ENCODE peak calls at places on chromosome 20, in ten cellular contexts. W, E, Y, K, J, D, H, V, A and T are unnamed samples.

GRCh38 chr20:4244700-4245485 is 229.5 kb upstream of the RNF24 start:
- DNase-seq in W (peak; percentile 60), E (no peak), Y (peak; percentile 73), K (no peak), J (peak; percentile 87), D (no peak), H (no peak), V (no peak), A (peak; percentile 52), T (peak; percentile 97)

GRCh38 chr20:25039697-25040437 is 18.1 kb downstream of the ACSS1 start:
- DNase-seq in W (peak; percentile 96), E (no peak), Y (peak; percentile 95), K (peak; percentile 99), J (peak; percentile 61), D (no peak), H (peak; percentile 82), V (peak; percentile 94), A (peak; percentile 92), T (peak; percentile 97)

GRCh38 chr20:53757472-53757913 is 163.9 kb upstream of the ZNF217 start:
- DNase-seq in W (no peak), E (no peak), Y (no peak), K (no peak), J (no peak), D (no peak), H (no peak), V (no peak), A (no peak), T (no peak)

GRCh38 chr20:4894981-4895381 is 106.3 kb downstream of the SLC23A2 start:
- DNase-seq in W (no peak), E (no peak), Y (peak; percentile 9), K (no peak), J (no peak), D (no peak), H (no peak), V (no peak), A (no peak), T (no peak)

GRCh38 chr20:57469418-57470211 is 55.3 kb downstream of the CTCFL start:
- DNase-seq in W (no peak), E (peak; percentile 65), Y (no peak), K (peak; percentile 86), J (no peak), D (no peak), H (no peak), V (peak; percentile 86), A (no peak), T (no peak)

GRCh38 chr20:10125757-10126156 is 91.0 kb downstream of the ANKEF1 start:
- DNase-seq in W (peak; percentile 13), E (no peak), Y (no peak), K (no peak), J (no peak), D (no peak), H (no peak), V (no peak), A (no peak), T (no peak)

GRCh38 chr20:4190792-4191519 is 175.6 kb upstream of the RNF24 start:
- DNase-seq in W (no peak), E (no peak), Y (no peak), K (peak; percentile 38), J (no peak), D (no peak), H (no peak), V (no peak), A (no peak), T (no peak)

GRCh38 chr20:45087814-45088213 is 13.1 kb downstream of the KCNS1 start:
- DNase-seq in W (peak; percentile 57), E (no peak), Y (no peak), K (no peak), J (no peak), D (no peak), H (no peak), V (no peak), A (no peak), T (no peak)

GRCh38 chr20:59403261-59403961 is 103.0 kb downstream of the EDN3 start:
- DNase-seq in W (peak; percentile 11), E (peak; percentile 95), Y (peak; percentile 52), K (no peak), J (peak; percentile 79), D (no peak), H (peak; percentile 66), V (no peak), A (no peak), T (peak; percentile 49)

GRCh38 chr20:32535316-32535952 is 49.7 kb downstream of the NOL4L start:
- DNase-seq in W (no peak), E (no peak), Y (no peak), K (no peak), J (no peak), D (no peak), H (no peak), V (no peak), A (no peak), T (no peak)

GRCh38 chr20:59385038-59385437 is 84.6 kb downstream of the EDN3 start:
- DNase-seq in W (no peak), E (no peak), Y (no peak), K (no peak), J (no peak), D (no peak), H (no peak), V (no peak), A (no peak), T (no peak)

GRCh38 chr20:22389836-22390542 is 194.4 kb downstream of the FOXA2 start:
- DNase-seq in W (peak; percentile 14), E (no peak), Y (peak; percentile 85), K (no peak), J (peak; percentile 65), D (peak; percentile 94), H (no peak), V (no peak), A (no peak), T (no peak)

GRCh38 chr20:57391439-57392129 is 388 bp downstream of the RBM38 start:
- DNase-seq in W (peak; percentile 15), E (peak; percentile 71), Y (no peak), K (peak; percentile 71), J (peak; percentile 66), D (no peak), H (peak; percentile 65), V (peak; percentile 42), A (no peak), T (peak; percentile 45)

GRCh38 chr20:19993937-19994667 is 23.1 kb upstream of the NAA20 start:
- DNase-seq in W (peak; percentile 50), E (no peak), Y (no peak), K (peak; percentile 82), J (no peak), D (no peak), H (no peak), V (peak; percentile 74), A (no peak), T (no peak)

GRCh38 chr20:23248524-23248923 is 102.1 kb upstream of the NXT1 start:
- DNase-seq in W (no peak), E (no peak), Y (no peak), K (no peak), J (no peak), D (no peak), H (no peak), V (no peak), A (no peak), T (no peak)

DNA sequence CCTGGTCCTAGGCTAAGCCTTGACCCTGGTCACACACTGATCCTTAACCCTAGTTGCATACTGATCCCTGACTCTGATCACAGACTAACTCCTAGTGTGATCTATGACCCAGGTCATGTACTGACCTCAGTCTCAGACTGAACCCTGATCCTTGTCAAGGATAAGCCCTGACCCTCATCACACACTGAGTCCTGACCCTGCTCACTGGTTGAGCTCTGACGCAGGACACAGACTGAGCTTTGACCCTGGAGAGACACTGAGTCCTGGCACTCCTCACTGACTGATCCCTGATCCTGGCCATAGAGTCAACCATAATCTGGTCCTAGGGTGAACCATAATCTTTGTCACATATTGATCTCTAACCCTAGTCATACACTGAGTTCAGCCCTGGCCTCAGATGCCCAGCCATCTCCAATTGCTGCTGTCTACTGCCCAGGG is 37.9 kb downstream of the KCNB1 start:
- DNase-seq in W (no peak), E (no peak), Y (no peak), K (peak; percentile 37), J (no peak), D (no peak), H (no peak), V (no peak), A (no peak), T (peak; percentile 51)
- H3K27ac ChIP-seq in W (no peak overlapping the region), E (peak overlapping the region; percentile 34), Y (no peak overlapping the region), K (peak overlapping the region; percentile 88), J (no peak overlapping the region), D (no peak overlapping the region), H (no peak overlapping the region), V (no peak overlapping the region), A (peak overlapping the region; percentile 80), T (no peak overlapping the region)

GRCh38 chr20:62645613-62646012 is 3.3 kb downstream of the SLCO4A1 start:
- DNase-seq in W (no peak), E (no peak), Y (no peak), K (no peak), J (no peak), D (no peak), H (no peak), V (no peak), A (no peak), T (no peak)

GRCh38 chr20:62647521-62648317 is 5.4 kb downstream of the SLCO4A1 start:
- DNase-seq in W (no peak), E (no peak), Y (no peak), K (no peak), J (no peak), D (no peak), H (peak; percentile 89), V (peak; percentile 24), A (peak; percentile 52), T (no peak)

GRCh38 chr20:62644802-62645496 is 2.6 kb downstream of the SLCO4A1 start:
- DNase-seq in W (no peak), E (no peak), Y (no peak), K (no peak), J (no peak), D (no peak), H (peak; percentile 25), V (no peak), A (no peak), T (peak; percentile 86)

GRCh38 chr20:62648318-62648995 is 6.2 kb downstream of the SLCO4A1 start:
- DNase-seq in W (no peak), E (no peak), Y (no peak), K (no peak), J (no peak), D (no peak), H (peak; percentile 45), V (no peak), A (no peak), T (no peak)

GRCh38 chr20:62646851-62647520 is 4.7 kb downstream of the SLCO4A1 start:
- DNase-seq in W (no peak), E (no peak), Y (peak; percentile 63), K (no peak), J (no peak), D (no peak), H (no peak), V (peak; percentile 21), A (no peak), T (peak; percentile 79)
- H3K4me3 ChIP-seq in W (no peak overlapping the region), E (no peak overlapping the region), Y (no peak overlapping the region), K (no peak overlapping the region), J (no peak overlapping the region), D (peak overlapping the region; percentile 6), H (no peak overlapping the region), V (no peak overlapping the region), A (no peak overlapping the region), T (no peak overlapping the region)

GRCh38 chr20:47256665-47257236 is 99.7 kb downstream of the ZMYND8 start:
- DNase-seq in W (no peak), E (no peak), Y (no peak), K (no peak), J (no peak), D (no peak), H (no peak), V (no peak), A (no peak), T (no peak)
- H3K36me3 ChIP-seq in W (peaks cover 18% of the 10 kb centered on the region), E (peaks cover 32% of the 10 kb centered on the region), Y (peaks cover 2% of the 10 kb centered on the region), K (peaks cover 23% of the 10 kb centered on the region), J (no peaks in the 10 kb centered on the region), D (peaks cover 4% of the 10 kb centered on the region), H (no peaks in the 10 kb centered on the region), V (peaks cover 34% of the 10 kb centered on the region), A (no peaks in the 10 kb centered on the region), T (peaks cover 9% of the 10 kb centered on the region)

GRCh38 chr20:36128463-36129176 is 25.9 kb upstream of the EPB41L1 start:
- DNase-seq in W (peak; percentile 49), E (no peak), Y (peak; percentile 26), K (no peak), J (no peak), D (peak; percentile 32), H (no peak), V (no peak), A (no peak), T (no peak)
- H3K27ac ChIP-seq in W (no peak overlapping the region), E (no peak overlapping the region), Y (no peak overlapping the region), K (no peak overlapping the region), J (no peak overlapping the region), D (no peak overlapping the region), H (no peak overlapping the region), V (no peak overlapping the region), A (no peak overlapping the region), T (no peak overlapping the region)